ENCODE peak calls at places on chromosomes 4 and X, in six cellular contexts. Q, G, A, H, B and X are unnamed samples. For H3K4me1 and H3K36me3, the result is how much of the 10 kb centered on the place peaks cover.

GRCh38 chr4:10180927-10181744 is 64.5 kb upstream of the WDR1 start:
- DNase-seq in Q (no peak), G (no peak), A (peak), H (no peak), B (no peak), X (no peak)

GRCh38 chr4:77852892-77853495 is 9.6 kb upstream of the MRPL1 start:
- DNase-seq in Q (no peak), G (no peak), A (no peak), H (no peak), B (no peak), X (peak)

GRCh38 chr4:14783011-14783877 is 219.0 kb upstream of the CPEB2 start:
- DNase-seq in Q (no peak), G (peak), A (peak), H (no peak), B (no peak), X (no peak)

GRCh38 chr4:32560306-32560705 is 1840.1 kb downstream of the PCDH7 start:
- DNase-seq in Q (peak), G (no peak), A (peak), H (peak), B (no peak), X (no peak)

GRCh38 chr4:110619401-110620247 is 3.3 kb downstream of the PITX2 start:
- DNase-seq in Q (no peak), G (no peak), A (no peak), H (no peak), B (no peak), X (peak)

GRCh38 chrX:108020631-108021030 is 24.2 kb upstream of the VSIG1 start:
- DNase-seq in Q (no peak), G (no peak), A (no peak), H (no peak), B (no peak), X (peak)

GRCh38 chr4:77695769-77696168 is 90.1 kb downstream of the CXCL13 start:
- DNase-seq in Q (no peak), G (peak), A (peak), H (no peak), B (no peak), X (no peak)

GRCh38 chr4:136768925-136769275 is 763.4 kb downstream of the PCDH18 start:
- DNase-seq in Q (no peak), G (no peak), A (no peak), H (no peak), B (no peak), X (no peak)

GRCh38 chr4:37715889-37716402 is 29.8 kb upstream of the RELL1 start:
- DNase-seq in Q (no peak), G (peak), A (peak), H (no peak), B (no peak), X (peak)

GRCh38 chr4:3257125-3257690 is 8.2 kb downstream of the MSANTD1 start:
- DNase-seq in Q (no peak), G (peak), A (no peak), H (peak), B (peak), X (peak)

GRCh38 chr4:6641971-6642320 is 1.5 kb downstream of the MRFAP1 start:
- DNase-seq in Q (no peak), G (no peak), A (no peak), H (no peak), B (no peak), X (peak)

GRCh38 chrX:123159403-123159802 is 24.7 kb upstream of the GRIA3 start:
- DNase-seq in Q (no peak), G (no peak), A (no peak), H (no peak), B (no peak), X (no peak)

GRCh38 chr4:87375719-87376291 is 15.2 kb downstream of the HSD17B11 start:
- DNase-seq in Q (no peak), G (no peak), A (peak), H (peak), B (no peak), X (peak)

GRCh38 chr4:57190651-57191481 is 80.7 kb upstream of the IGFBP7 start:
- DNase-seq in Q (no peak), G (peak), A (peak), H (peak), B (no peak), X (peak)

GRCh38 chrX:7077241-7077909 is 70.1 kb upstream of the STS start:
- DNase-seq in Q (no peak), G (no peak), A (no peak), H (no peak), B (no peak), X (no peak)
- H3K4me1 ChIP-seq in Q (under half), G (under half), A (under half), H (under half), B (under half), X (under half)

GRCh38 chr4:153318696-153319320 is 25.7 kb upstream of the MND1 start:
- DNase-seq in Q (no peak), G (peak), A (peak), H (peak), B (no peak), X (peak)
- H3K36me3 ChIP-seq in Q (under half), G (under half), A (under half), H (under half), B (under half), X (under half)

GRCh38 chr4:182144621-182145359 is 98.4 kb upstream of the TENM3 start:
- DNase-seq in Q (no peak), G (no peak), A (no peak), H (peak), B (no peak), X (peak)

GRCh38 chr4:182141623-182142022 is 101.6 kb upstream of the TENM3 start:
- DNase-seq in Q (no peak), G (no peak), A (peak), H (no peak), B (no peak), X (no peak)

GRCh38 chr4:182143822-182144620 is 99.2 kb upstream of the TENM3 start:
- DNase-seq in Q (no peak), G (no peak), A (peak), H (peak), B (no peak), X (peak)

GRCh38 chr4:182142146-182143085 is 100.8 kb upstream of the TENM3 start:
- DNase-seq in Q (no peak), G (no peak), A (peak), H (peak), B (no peak), X (peak)

GRCh38 chr4:182143086-182143821 is 99.9 kb upstream of the TENM3 start:
- DNase-seq in Q (no peak), G (no peak), A (peak), H (peak), B (no peak), X (peak)
- H3K4me3 ChIP-seq in Q (no peak), G (no peak), A (peak), H (peak), B (peak), X (peak)

DNA sequence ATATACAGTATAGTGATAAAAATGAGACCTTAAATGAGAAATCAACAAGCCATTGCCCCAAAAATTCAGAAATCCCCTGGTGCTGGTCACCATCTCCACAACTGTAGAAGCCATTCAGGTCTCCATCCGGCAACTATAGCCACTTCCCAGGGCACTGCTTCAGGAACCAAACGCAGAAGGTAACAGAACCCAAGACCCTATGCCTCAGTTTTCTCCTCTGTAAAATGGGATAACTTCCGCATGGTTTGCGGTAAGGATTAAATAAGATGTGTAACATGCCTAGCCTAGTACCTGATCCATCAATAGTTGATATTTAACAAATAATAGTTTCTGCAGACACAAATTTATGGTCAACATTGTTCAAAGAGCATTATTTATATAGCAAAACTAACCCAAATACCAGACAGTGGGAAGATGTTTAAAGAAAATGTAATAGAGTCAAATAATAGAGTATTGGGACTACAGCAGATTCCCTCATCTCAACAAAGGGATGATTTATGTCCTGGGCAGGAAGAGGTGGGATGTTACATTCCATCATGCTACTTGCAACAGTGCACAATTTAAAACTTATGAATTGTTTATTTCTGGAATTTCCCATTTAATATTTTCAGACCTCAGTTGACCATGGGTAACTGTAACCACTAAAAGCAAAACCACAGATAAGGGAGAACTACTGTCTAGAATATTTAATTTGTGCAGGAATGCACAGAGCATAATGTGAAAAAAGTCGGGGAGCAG is 30.0 kb downstream of the IRF2 start:
- DNase-seq in Q (no peak), G (no peak), A (peak), H (no peak), B (no peak), X (no peak)
- H3K4me1 ChIP-seq in Q (under half), G (under half), A (under half), H (under half), B (under half), X (under half)

DNA sequence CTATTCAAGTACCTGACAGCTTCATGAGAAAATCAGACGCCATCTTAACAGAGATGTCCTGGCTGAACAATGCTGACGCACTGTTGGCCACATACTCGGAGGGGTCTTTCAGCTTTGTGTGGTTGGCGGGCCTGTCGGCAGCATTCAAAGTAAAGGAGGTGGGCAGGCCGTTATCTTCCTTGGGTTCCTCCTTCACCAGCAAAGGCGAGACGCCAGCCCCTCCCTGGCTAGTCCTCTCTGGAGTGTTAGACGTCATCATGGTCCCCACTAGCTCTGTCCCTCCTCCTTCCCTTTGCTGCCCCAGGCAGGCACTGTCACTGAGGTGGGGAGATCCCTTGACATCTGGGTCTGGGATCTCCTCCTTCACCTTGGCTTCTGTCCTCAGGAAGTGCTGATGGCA is 53.0 kb downstream of the ZNF827 start:
- DNase-seq in Q (no peak), G (no peak), A (no peak), H (no peak), B (no peak), X (no peak)
- H3K36me3 ChIP-seq in Q (under half), G (under half), A (under half), H (under half), B (under half), X (under half)

GRCh38 chr4:124833831-124834505 is 121.4 kb upstream of the ANKRD50 start:
- DNase-seq in Q (no peak), G (no peak), A (no peak), H (no peak), B (no peak), X (no peak)
- H3K4me3 ChIP-seq in Q (no peak), G (no peak), A (no peak), H (no peak), B (no peak), X (no peak)

DNA sequence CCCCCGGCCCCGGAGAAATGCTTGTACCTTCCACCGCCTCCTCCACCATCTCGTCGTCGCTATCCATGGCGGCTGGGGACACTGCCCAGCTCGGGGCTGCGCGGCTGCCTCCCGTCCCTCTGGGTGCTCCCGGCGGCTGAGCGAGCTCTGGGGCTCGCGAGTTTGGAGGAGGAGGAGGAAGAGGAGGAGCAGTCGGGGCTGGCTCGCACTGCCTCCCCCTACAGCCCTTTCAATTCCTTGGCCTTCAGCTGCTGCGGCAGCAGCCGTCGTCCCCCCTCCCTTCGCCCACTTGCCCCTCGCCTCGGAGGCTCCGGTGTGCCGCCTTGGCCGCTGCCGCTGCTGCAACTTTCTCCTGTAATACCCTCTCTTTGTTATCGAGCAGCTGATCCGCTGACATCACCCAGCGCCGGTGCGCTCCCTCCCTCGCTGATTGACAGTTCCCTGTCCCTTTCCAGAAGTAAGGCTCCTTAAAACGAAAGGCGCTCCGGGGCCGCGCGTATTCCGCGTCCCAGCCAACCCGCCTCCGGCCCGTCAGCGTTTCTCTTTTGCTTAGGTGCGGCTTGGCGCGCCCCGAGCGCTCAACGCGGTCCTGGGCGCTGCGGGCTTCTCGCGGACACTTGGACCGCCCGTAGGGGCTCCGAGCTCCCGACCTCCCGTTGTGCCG is at the start of gene SETD7:
- DNase-seq in Q (peak), G (peak), A (peak), H (peak), B (peak), X (peak)
- H3K4me1 ChIP-seq in Q (under half), G (under half), A (under half), H (under half), B (under half), X (under half)